ENCODE peak calls at places on chromosome 13, in four cellular contexts. H is WERI-Rb-1, V is B cell, U is fibroblast of the aortic adventitia. X is an unnamed sample.

GRCh38 chr13:23852351-23852750 is 36.8 kb downstream of the MIPEP start:
- DNase-seq in H (no peak), U (no peak), V (no peak), X (no peak)

GRCh38 chr13:61024046-61024445 is 391.6 kb downstream of the PCDH20 start:
- DNase-seq in U (no peak), V (no peak), H (no peak), X (no peak)

GRCh38 chr13:95834134-95834765 is 157.3 kb downstream of the DNAJC3 start:
- DNase-seq in H (peak), V (peak), U (peak), X (peak)

GRCh38 chr13:51614350-51614786 is 30.1 kb downstream of the WDFY2 start:
- DNase-seq in U (no peak), H (no peak), V (peak), X (no peak)

GRCh38 chr13:26460652-26461051 is 96.8 kb upstream of the WASF3 start:
- DNase-seq in U (peak), H (no peak), V (no peak), X (no peak)

GRCh38 chr13:105510363-105510762 is 1025.1 kb downstream of the EFNB2 start:
- DNase-seq in V (no peak), H (no peak), U (no peak), X (no peak)

GRCh38 chr13:24271611-24272451 is 37.5 kb upstream of the C1QTNF9 start:
- DNase-seq in V (peak), U (peak), H (no peak), X (no peak)

GRCh38 chr13:94968040-94968756 is 255.9 kb upstream of the SOX21 start:
- DNase-seq in U (no peak), H (peak), V (no peak), X (peak)

GRCh38 chr13:43879323-43880181 is at the start of the genes CCDC122 and LACC1:
- DNase-seq in V (peak), U (peak), H (peak), X (peak)

GRCh38 chr13:75458696-75459422 is 23.1 kb downstream of the TBC1D4 start:
- DNase-seq in U (no peak), H (no peak), V (no peak), X (no peak)

GRCh38 chr13:43058318-43058674 is 34.9 kb downstream of the DNAJC15 start:
- DNase-seq in U (peak), V (no peak), H (no peak), X (no peak)

GRCh38 chr13:101178394-101178793 is 237.9 kb downstream of the NALCN start:
- DNase-seq in V (no peak), H (peak), U (no peak), X (no peak)

GRCh38 chr13:53200498-53201453 is 172.2 kb downstream of the OLFM4 start:
- DNase-seq in U (no peak), H (no peak), V (peak), X (peak)
- TF ChIP-seq CTCF in U (no peak), H (peak), V (no peak), X (peak)

GRCh38 chr13:111460548-111461444 is 140.4 kb downstream of the TEX29 start:
- DNase-seq in U (peak), H (peak), V (no peak), X (peak)
- TF ChIP-seq CTCF in U (peak), H (peak), V (no peak), X (peak)

GRCh38 chr13:114234266-114234644 is 442 bp upstream of the CDC16 start:
- DNase-seq in V (no peak), U (no peak), H (no peak), X (no peak)

GRCh38 chr13:114236224-114236623 is 1.5 kb downstream of the CDC16 start:
- DNase-seq in V (no peak), U (no peak), H (no peak), X (no peak)

GRCh38 chr13:114235697-114236096 is 1.0 kb downstream of the CDC16 start:
- DNase-seq in U (no peak), H (no peak), V (no peak), X (no peak)

GRCh38 chr13:114237415-114238112 is 2.9 kb downstream of the CDC16 start:
- DNase-seq in H (no peak), U (no peak), V (no peak), X (no peak)

GRCh38 chr13:114234645-114235421 is at the start of gene CDC16:
- DNase-seq in U (peak), H (peak), V (peak), X (peak)
- TF ChIP-seq CTCF in U (no peak), H (peak), V (peak), X (no peak)

GRCh38 chr13:83780201-83780600 is 102.1 kb downstream of the SLITRK1 start:
- DNase-seq in V (no peak), U (peak), H (peak), X (peak)
- TF ChIP-seq CTCF in V (no peak), U (peak), H (peak), X (peak)

GRCh38 chr13:71483733-71484132 is 383.3 kb downstream of the DACH1 start:
- DNase-seq in H (no peak), V (no peak), U (no peak), X (no peak)

GRCh38 chr13:71477735-71478134 is 389.3 kb downstream of the DACH1 start:
- DNase-seq in U (no peak), H (no peak), V (no peak), X (no peak)
- TF ChIP-seq CTCF in U (no peak), H (peak), V (no peak), X (peak)

GRCh38 chr13:108269601-108270328 is at the start of gene TNFSF13B:
- DNase-seq in V (peak), H (peak), U (peak), X (peak)
- TF ChIP-seq CTCF in V (peak), H (peak), U (no peak), X (no peak)

GRCh38 chr13:40152145-40152544 is 496.7 kb downstream of the COG6 start:
- DNase-seq in V (no peak), U (peak), H (no peak), X (no peak)
- TF ChIP-seq CTCF in V (no peak), U (no peak), H (no peak), X (no peak)

DNA sequence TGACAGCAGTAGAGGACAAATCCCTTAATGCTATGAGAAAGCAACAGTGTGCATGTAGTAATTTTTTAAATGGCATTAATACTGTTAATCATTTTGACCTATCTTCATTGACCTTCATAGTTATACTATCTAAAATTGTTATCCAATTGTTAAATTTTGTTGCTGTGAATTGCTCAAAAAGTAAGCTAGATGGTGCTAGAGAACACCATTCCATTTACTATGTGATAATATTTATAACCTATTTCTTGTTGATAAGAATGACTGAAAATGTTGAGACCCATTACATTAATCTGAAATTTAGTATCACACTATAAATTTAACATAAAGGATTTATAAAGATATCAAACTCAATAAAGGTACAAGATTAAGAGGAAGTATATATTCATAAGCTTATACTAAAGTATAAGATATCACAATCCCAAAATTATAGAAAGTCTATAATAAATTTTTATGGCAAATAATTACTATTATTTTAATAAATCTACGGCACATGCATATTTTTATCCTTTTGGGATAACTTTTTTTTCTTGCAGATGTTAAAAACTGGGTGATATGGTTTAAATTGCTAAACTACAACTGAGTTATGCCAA is 1573.3 kb downstream of the PCDH9 start:
- DNase-seq in H (no peak), V (no peak), U (peak), X (no peak)
- TF ChIP-seq CTCF in H (no peak), V (no peak), U (peak), X (peak)

DNA sequence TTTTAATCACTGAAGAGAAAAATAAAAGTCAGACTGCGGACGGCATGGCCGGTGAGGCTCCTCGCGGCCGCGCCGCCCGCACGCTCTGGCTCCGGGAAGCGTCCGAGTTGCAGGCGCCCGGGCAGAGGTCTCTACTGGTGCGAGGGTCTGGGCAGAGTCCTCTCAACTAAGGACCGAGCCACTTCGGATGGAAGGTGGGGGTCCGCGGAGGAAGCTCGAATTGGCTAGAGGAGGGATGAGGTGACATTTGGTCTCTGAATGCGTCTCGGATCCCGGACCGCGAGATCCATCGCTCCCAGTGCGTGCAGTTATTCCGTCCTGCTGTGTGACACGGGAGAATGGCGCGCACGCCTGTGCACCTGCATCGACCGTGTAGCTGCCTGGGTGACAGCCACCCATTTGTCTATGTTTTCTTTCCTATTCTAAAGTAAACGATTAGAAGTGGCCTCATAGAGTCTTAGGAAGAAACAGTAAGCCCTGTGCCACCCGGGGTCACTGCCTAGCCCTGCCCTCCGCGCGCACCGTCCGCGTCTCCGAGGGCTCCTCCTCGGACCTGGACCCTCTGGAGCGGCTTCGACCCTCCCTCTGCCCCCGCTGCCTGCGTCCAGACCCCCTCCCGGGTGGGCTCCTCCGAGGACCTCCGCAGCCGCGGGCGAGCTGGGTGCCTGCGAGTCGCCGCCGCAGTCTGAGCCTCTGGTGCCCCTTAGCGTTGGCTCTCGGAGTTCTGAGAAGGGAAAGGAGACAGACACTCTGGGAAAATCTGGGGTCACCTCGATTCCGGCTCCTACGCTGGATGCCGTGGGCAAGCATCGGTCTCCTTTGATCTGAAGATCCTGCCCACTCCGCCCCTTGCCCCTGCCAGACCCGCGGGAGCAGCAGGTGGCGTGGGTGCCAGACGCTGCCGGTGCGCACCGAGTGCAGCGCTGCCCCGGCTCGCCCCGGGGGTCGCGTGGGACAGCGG is 347.4 kb downstream of the LIG4 start:
- DNase-seq in V (peak), U (peak), H (peak), X (peak)
- TF ChIP-seq CTCF in V (no peak), U (peak), H (peak), X (peak)